ENCODE peak calls at places on chromosomes 6 and 20, in eight cellular contexts. D is ACHN; F is SW480; J is stimulated activated CD4-positive, alpha-beta T cell treated with anti-CD3 and anti-CD28 coated beads, TNF-alpha, amount 100 ng/mL, for 24 hours; H is sigmoid colon; S is endothelial cell; G is fibroblast of lung; B is naive thymus-derived CD8-positive, alpha-beta T cell. R is an unnamed sample.
A peak's percentile ranks its signal among the peaks of the same experiment; 100 is the strongest.

GRCh38 chr6:109441069-109441816 is 719 bp downstream of the SMPD2 start:
- DNase-seq in D (peak; percentile 46), F (peak; percentile 44), J (no peak), H (peak; percentile 76), S (peak; percentile 58), G (peak; percentile 55), B (peak; percentile 48), R (peak; percentile 84)

GRCh38 chr6:145017516-145017915 is 717.8 kb downstream of the EPM2A start:
- DNase-seq in D (no peak), F (no peak), J (no peak), H (no peak), S (no peak), G (peak; percentile 34), B (no peak), R (no peak)

GRCh38 chr20:53795170-53795569 is 201.5 kb upstream of the ZNF217 start:
- DNase-seq in D (no peak), F (no peak), J (no peak), H (no peak), S (no peak), G (peak; percentile 61), B (no peak), R (no peak)

GRCh38 chr20:62627901-62628612 is 14.2 kb upstream of the SLCO4A1 start:
- DNase-seq in D (peak; percentile 80), F (peak; percentile 55), J (no peak), H (no peak), S (no peak), G (peak; percentile 59), B (no peak), R (no peak)

GRCh38 chr20:63381781-63382431 is 20.8 kb upstream of the CHRNA4 start:
- DNase-seq in D (no peak), F (no peak), J (no peak), H (no peak), S (peak; percentile 71), G (no peak), B (peak; percentile 43), R (peak; percentile 45)

GRCh38 chr20:61053487-61054277 is 198.4 kb upstream of the CDH4 start:
- DNase-seq in D (no peak), F (no peak), J (no peak), H (no peak), S (no peak), G (no peak), B (no peak), R (no peak)

GRCh38 chr6:111122458-111123286 is 35.4 kb downstream of the SLC16A10 start:
- DNase-seq in D (no peak), F (no peak), J (no peak), H (no peak), S (no peak), G (no peak), B (no peak), R (no peak)

GRCh38 chr20:25083141-25083772 is 1.3 kb upstream of the VSX1 start:
- DNase-seq in D (no peak), F (no peak), J (no peak), H (no peak), S (no peak), G (no peak), B (no peak), R (no peak)

GRCh38 chr6:125537090-125537489 is 212.3 kb upstream of the HEY2 start:
- DNase-seq in D (no peak), F (no peak), J (no peak), H (no peak), S (no peak), G (no peak), B (no peak), R (no peak)

GRCh38 chr6:120951258-120951657 is 383.0 kb downstream of the TBC1D32 start:
- DNase-seq in D (no peak), F (no peak), J (no peak), H (no peak), S (no peak), G (no peak), B (no peak), R (no peak)

GRCh38 chr6:1724124-1724523 is 114.4 kb downstream of the FOXC1 start:
- DNase-seq in D (no peak), F (peak; percentile 17), J (no peak), H (no peak), S (peak; percentile 33), G (no peak), B (no peak), R (no peak)

GRCh38 chr6:5506575-5506974 is 245.3 kb downstream of the FARS2 start:
- DNase-seq in D (no peak), F (no peak), J (no peak), H (no peak), S (no peak), G (no peak), B (no peak), R (no peak)